ENCODE peak calls at places on chromosome 16, in ten cellular contexts. W is IMR-90; R is omental fat pad; M is effector memory CD8-positive, alpha-beta T cell; J is left cardiac atrium; A is aorta; S is skeletal muscle cell; F is NCI-H460; U is activated naive CD4-positive, alpha-beta T cell treated with anti-CD3 and anti-CD28 coated beads, Interleukin-2, amount 50 U/mL, for 72 hours; N is C1 segment of cervical spinal cord. K is an unnamed sample.

GRCh38 chr16:86015606-86016005 is 116.6 kb downstream of the IRF8 start:
- DNase-seq in W (no peak), R (no peak), M (no peak), J (no peak), A (no peak), S (no peak), F (no peak), U (no peak), N (no peak), K (no peak)

GRCh38 chr16:3665508-3665907 is 11.0 kb downstream of the DNASE1 start:
- DNase-seq in W (no peak), R (no peak), M (peak; percentile 29), J (no peak), A (peak; percentile 9), S (no peak), F (no peak), U (no peak), N (no peak), K (no peak)

GRCh38 chr16:75789237-75789636 is 62.9 kb upstream of the CPHXL start:
- DNase-seq in W (peak; percentile 46), R (no peak), M (peak; percentile 6), J (no peak), A (no peak), S (peak; percentile 3), F (peak; percentile 45), U (peak; percentile 16), N (no peak), K (peak; percentile 55)

GRCh38 chr16:81610144-81610842 is 165.7 kb downstream of the CMIP start:
- DNase-seq in W (peak; percentile 84), R (no peak), M (no peak), J (peak; percentile 88), A (peak; percentile 91), S (no peak), F (no peak), U (no peak), N (peak; percentile 38), K (peak; percentile 54)

GRCh38 chr16:49857423-49858181 is 1.7 kb upstream of the ZNF423 start:
- DNase-seq in W (peak; percentile 11), R (no peak), M (peak; percentile 23), J (peak; percentile 60), A (peak; percentile 70), S (no peak), F (peak; percentile 38), U (peak; percentile 74), N (no peak), K (peak; percentile 9)

GRCh38 chr16:24018485-24018884 is 182.7 kb downstream of the PRKCB start:
- DNase-seq in W (no peak), R (no peak), M (no peak), J (no peak), A (no peak), S (no peak), F (no peak), U (no peak), N (no peak), K (no peak)

GRCh38 chr16:69193860-69194259 is 6.9 kb downstream of the SNTB2 start:
- DNase-seq in W (peak; percentile 71), R (no peak), M (no peak), J (no peak), A (no peak), S (no peak), F (no peak), U (no peak), N (no peak), K (no peak)

GRCh38 chr16:1612320-1613111 is at the start of gene CRAMP1:
- DNase-seq in W (no peak), R (no peak), M (peak; percentile 23), J (no peak), A (no peak), S (no peak), F (no peak), U (peak; percentile 36), N (no peak), K (peak; percentile 23)

GRCh38 chr16:80725566-80726162 is 78.7 kb downstream of the CDYL2 start:
- DNase-seq in W (no peak), R (no peak), M (no peak), J (no peak), A (no peak), S (no peak), F (no peak), U (no peak), N (no peak), K (no peak)

GRCh38 chr16:15572329-15573001 is 70.5 kb downstream of the MARF1 start:
- DNase-seq in W (peak; percentile 67), R (no peak), M (no peak), J (no peak), A (no peak), S (peak; percentile 86), F (no peak), U (peak; percentile 21), N (no peak), K (peak; percentile 90)

GRCh38 chr16:12059216-12059769 is 82.8 kb downstream of the SNX29 start:
- DNase-seq in W (no peak), R (no peak), M (no peak), J (peak; percentile 50), A (no peak), S (no peak), F (no peak), U (no peak), N (no peak), K (no peak)

GRCh38 chr16:50509521-50510341 is 38.5 kb upstream of the NKD1 start:
- DNase-seq in W (peak; percentile 6), R (no peak), M (peak; percentile 31), J (no peak), A (no peak), S (no peak), F (no peak), U (peak; percentile 63), N (peak; percentile 14), K (peak; percentile 23)

K was measured in fibroblast of villous mesenchyme.